ENCODE peak calls at places on chromosome 17, in six cellular contexts. J, O, M, P, S and Y are unnamed samples.

GRCh38 chr17:36931697-36932382 is 5.4 kb upstream of the LHX1 start:
- DNase-seq in J (no peak), O (no peak), M (no peak), P (no peak), S (no peak), Y (no peak)

GRCh38 chr17:38800237-38800760 is 943 bp upstream of the PIP4K2B start:
- DNase-seq in J (no peak), O (no peak), M (peak; percentile 20), P (no peak), S (no peak), Y (no peak)

GRCh38 chr17:27944546-27945332 is 51.6 kb upstream of the LYRM9 start:
- DNase-seq in J (no peak), O (no peak), M (no peak), P (no peak), S (no peak), Y (no peak)

GRCh38 chr17:5047446-5047845 is 12.2 kb upstream of the SLC52A1 start:
- DNase-seq in J (no peak), O (no peak), M (no peak), P (peak; percentile 20), S (no peak), Y (no peak)

GRCh38 chr17:45935197-45935709 is 40.9 kb downstream of the MAPT start:
- DNase-seq in J (no peak), O (no peak), M (no peak), P (no peak), S (no peak), Y (no peak)

GRCh38 chr17:77440571-77440981 is 299.8 kb downstream of the SEC14L1 start:
- DNase-seq in J (no peak), O (no peak), M (no peak), P (peak; percentile 97), S (no peak), Y (no peak)

GRCh38 chr17:7383742-7384488 is 3.0 kb downstream of the TNK1 start:
- DNase-seq in J (peak; percentile 72), O (no peak), M (no peak), P (peak; percentile 72), S (no peak), Y (no peak)

GRCh38 chr17:74962622-74963394 is 9.8 kb downstream of the HID1 start:
- DNase-seq in J (no peak), O (no peak), M (no peak), P (no peak), S (no peak), Y (no peak)

GRCh38 chr17:50638851-50639767 is 4.4 kb downstream of the ABCC3 start:
- DNase-seq in J (no peak), O (peak; percentile 89), M (peak; percentile 97), P (no peak), S (peak; percentile 87), Y (peak; percentile 97)

GRCh38 chr17:63178530-63178929 is 212.5 kb downstream of the TANC2 start:
- DNase-seq in J (no peak), O (peak; percentile 33), M (no peak), P (no peak), S (no peak), Y (peak; percentile 45)

GRCh38 chr17:42774066-42774750 is 959 bp downstream of the VPS25 start:
- DNase-seq in J (no peak), O (no peak), M (no peak), P (no peak), S (no peak), Y (peak; percentile 50)

GRCh38 chr17:74076446-74076845 is 127.0 kb upstream of the RPL38 start:
- DNase-seq in J (no peak), O (no peak), M (no peak), P (no peak), S (no peak), Y (no peak)

GRCh38 chr17:28327031-28327607 is 8.1 kb downstream of the TMEM97 start:
- DNase-seq in J (no peak), O (no peak), M (peak; percentile 52), P (no peak), S (no peak), Y (no peak)

GRCh38 chr17:68909066-68909465 is 46.1 kb downstream of the ABCA8 start:
- DNase-seq in J (no peak), O (peak; percentile 72), M (peak; percentile 92), P (peak; percentile 20), S (peak; percentile 89), Y (peak; percentile 85)

GRCh38 chr17:3888343-3889171 is 4.3 kb downstream of the CAMKK1 start:
- DNase-seq in J (no peak), O (peak; percentile 67), M (peak; percentile 96), P (no peak), S (peak; percentile 69), Y (peak; percentile 95)

GRCh38 chr17:61253937-61254677 is 145.5 kb upstream of the TBX2 start:
- DNase-seq in J (no peak), O (no peak), M (no peak), P (no peak), S (no peak), Y (no peak)

GRCh38 chr17:77725851-77726250 is 232.7 kb upstream of the TNRC6C start:
- DNase-seq in J (no peak), O (no peak), M (no peak), P (no peak), S (no peak), Y (no peak)

GRCh38 chr17:56325561-56325960 is 172.3 kb downstream of the ANKFN1 start:
- DNase-seq in J (no peak), O (no peak), M (no peak), P (no peak), S (no peak), Y (no peak)

GRCh38 chr17:7405413-7405881 is 1.6 kb upstream of the TMEM256 start:
- DNase-seq in J (peak; percentile 25), O (no peak), M (no peak), P (no peak), S (no peak), Y (no peak)

GRCh38 chr17:68343976-68344375 is 52.7 kb downstream of the ARSG start:
- DNase-seq in J (no peak), O (no peak), M (no peak), P (peak; percentile 68), S (no peak), Y (no peak)

GRCh38 chr17:78239489-78239931 is 8.1 kb downstream of the TMEM235 start:
- DNase-seq in J (no peak), O (no peak), M (no peak), P (peak; percentile 92), S (no peak), Y (no peak)

GRCh38 chr17:42276359-42276608 is at the start of gene STAT5B:
- DNase-seq in J (no peak), O (no peak), M (peak; percentile 50), P (peak; percentile 89), S (no peak), Y (no peak)

GRCh38 chr17:76493505-76494167 is 7.6 kb downstream of the RHBDF2 start:
- DNase-seq in J (no peak), O (no peak), M (no peak), P (peak; percentile 52), S (no peak), Y (no peak)

GRCh38 chr17:64992325-64992802 is 64.2 kb downstream of the GNA13 start:
- DNase-seq in J (no peak), O (no peak), M (peak; percentile 55), P (no peak), S (no peak), Y (peak; percentile 71)

GRCh38 chr17:75442168-75443103 is 14.0 kb upstream of the TMEM94 start:
- DNase-seq in J (peak; percentile 35), O (no peak), M (no peak), P (no peak), S (no peak), Y (no peak)

GRCh38 chr17:7716901-7717755 is at the start of gene DNAH2:
- DNase-seq in J (peak; percentile 96), O (peak; percentile 82), M (peak; percentile 84), P (no peak), S (peak; percentile 24), Y (peak; percentile 77)

GRCh38 chr17:8300629-8301242 is 5.5 kb upstream of the SLC25A35 start:
- DNase-seq in J (peak; percentile 71), O (no peak), M (peak; percentile 67), P (peak; percentile 87), S (no peak), Y (peak; percentile 62)

GRCh38 chr17:50212121-50212843 is 10.9 kb upstream of the COL1A1 start:
- DNase-seq in J (no peak), O (peak; percentile 81), M (peak; percentile 95), P (no peak), S (no peak), Y (peak; percentile 81)

GRCh38 chr17:21025446-21025845 is 17.4 kb downstream of the USP22 start:
- DNase-seq in J (no peak), O (no peak), M (peak; percentile 58), P (no peak), S (no peak), Y (no peak)

GRCh38 chr17:32529604-32530003 is 42.8 kb downstream of the CDK5R1 start:
- DNase-seq in J (no peak), O (no peak), M (peak; percentile 29), P (no peak), S (no peak), Y (no peak)

GRCh38 chr17:32536736-32537646 is 50.2 kb downstream of the CDK5R1 start:
- DNase-seq in J (no peak), O (no peak), M (peak; percentile 22), P (no peak), S (peak; percentile 21), Y (peak; percentile 50)

GRCh38 chr17:32528825-32529224 is 42.0 kb downstream of the CDK5R1 start:
- DNase-seq in J (no peak), O (no peak), M (no peak), P (no peak), S (no peak), Y (no peak)

GRCh38 chr17:32533296-32533695 is 46.5 kb downstream of the CDK5R1 start:
- DNase-seq in J (no peak), O (no peak), M (no peak), P (no peak), S (no peak), Y (no peak)
- TF ChIP-seq CTCF in J (no peak), O (no peak), M (no peak), P (no peak), S (no peak), Y (no peak)

DNA sequence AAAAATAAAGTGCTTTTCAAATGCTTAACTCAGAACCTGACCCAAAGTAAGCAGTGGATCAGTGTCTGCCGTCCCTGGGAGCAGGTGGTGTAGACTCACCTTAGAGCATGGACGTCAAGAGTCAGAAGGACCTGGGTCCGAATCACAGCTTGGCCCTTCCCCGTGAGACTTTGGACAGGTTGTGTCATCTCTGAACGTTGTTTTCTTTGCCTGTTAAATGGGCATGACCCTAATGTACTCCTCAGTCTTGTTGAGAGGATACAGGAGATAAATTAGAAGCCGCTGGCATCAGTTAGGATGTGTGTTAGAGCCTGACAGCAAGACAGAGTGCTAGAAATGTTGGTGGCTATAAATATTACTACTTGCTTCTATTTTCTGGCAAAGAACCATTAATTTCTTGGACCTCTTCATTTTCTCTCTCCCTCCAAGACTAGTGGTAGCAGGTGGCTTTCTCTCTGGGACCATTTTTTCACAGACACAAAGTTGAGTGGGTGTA is 68.8 kb downstream of the RAB11FIP4 start:
- DNase-seq in J (no peak), O (no peak), M (no peak), P (no peak), S (no peak), Y (no peak)
- TF ChIP-seq CTCF in J (no peak), O (no peak), M (no peak), P (no peak), S (no peak), Y (no peak)

GRCh38 chr17:81295678-81296381 is 723 bp upstream of the SLC38A10 start:
- DNase-seq in J (no peak), O (no peak), M (peak; percentile 39), P (peak; percentile 89), S (no peak), Y (peak; percentile 26)
- TF ChIP-seq CTCF in J (peak; percentile 34), O (peak; percentile 40), M (peak; percentile 42), P (peak; percentile 70), S (peak; percentile 32), Y (peak; percentile 46)

GRCh38 chr17:73013816-73014663 is 78.4 kb downstream of the SLC39A11 start:
- DNase-seq in J (no peak), O (no peak), M (no peak), P (peak; percentile 11), S (peak; percentile 40), Y (peak; percentile 6)
- TF ChIP-seq CTCF in J (no peak), O (no peak), M (no peak), P (peak; percentile 40), S (no peak), Y (peak; percentile 22)